ENCODE peak calls at places on chromosomes 13 and 19, in four cellular contexts. One of them, this sample, is unnamed.

GRCh38 chr19:18629166-18630088 is 7.4 kb upstream of the KLHL26 start:
- DNase-seq in HepG2: no peak
- DNase-seq in K562: no peak
- DNase-seq in HCT116: no peak
- DNase-seq in this sample: no peak

GRCh38 chr19:2438178-2438577 is 10.8 kb upstream of the TIMM13 start:
- DNase-seq in K562: no peak
- DNase-seq in HepG2: no peak
- DNase-seq in HCT116: no peak
- DNase-seq in this sample: no peak

GRCh38 chr19:35404879-35405622 is 34.2 kb downstream of the GPR42 start:
- DNase-seq in HCT116: no peak
- DNase-seq in HepG2: peak; percentile 70
- DNase-seq in K562: peak; percentile 41
- DNase-seq in this sample: no peak

GRCh38 chr13:48773531-48774275 is 120.0 kb downstream of the CYSLTR2 start:
- DNase-seq in K562: no peak
- DNase-seq in HepG2: no peak
- DNase-seq in HCT116: no peak
- DNase-seq in this sample: no peak

GRCh38 chr19:30074741-30075460 is 132.9 kb downstream of the URI1 start:
- DNase-seq in HCT116: no peak
- DNase-seq in HepG2: no peak
- DNase-seq in K562: no peak
- DNase-seq in this sample: no peak

GRCh38 chr19:5074830-5075394 is 106.0 kb downstream of the KDM4B start:
- DNase-seq in K562: no peak
- DNase-seq in HCT116: no peak
- DNase-seq in HepG2: no peak
- DNase-seq in this sample: no peak

GRCh38 chr19:5823579-5824281 is 15.8 kb downstream of the FUT6 start:
- DNase-seq in K562: peak; percentile 62
- DNase-seq in HCT116: no peak
- DNase-seq in HepG2: no peak
- DNase-seq in this sample: no peak

GRCh38 chr19:46731584-46731983 is 14.3 kb upstream of the FKRP start:
- DNase-seq in HCT116: no peak
- DNase-seq in HepG2: no peak
- DNase-seq in K562: no peak
- DNase-seq in this sample: no peak

GRCh38 chr13:74560325-74560724 is 426.1 kb upstream of the KLF12 start:
- DNase-seq in HepG2: no peak
- DNase-seq in HCT116: no peak
- DNase-seq in K562: no peak
- DNase-seq in this sample: no peak

GRCh38 chr19:55484571-55485438 is at the start of gene NAT14:
- DNase-seq in K562: peak; percentile 90
- DNase-seq in HepG2: peak; percentile 39
- DNase-seq in HCT116: no peak
- DNase-seq in this sample: no peak

GRCh38 chr19:29290853-29291252 is 77.9 kb upstream of the UQCRFS1 start:
- DNase-seq in HCT116: no peak
- DNase-seq in HepG2: no peak
- DNase-seq in K562: no peak
- DNase-seq in this sample: no peak

GRCh38 chr13:49806126-49806536 is 13.6 kb upstream of the KPNA3 start:
- DNase-seq in HCT116: no peak
- DNase-seq in K562: no peak
- DNase-seq in HepG2: peak; percentile 90
- DNase-seq in this sample: no peak

GRCh38 chr13:87878706-87879105 is 207.5 kb downstream of the SLITRK5 start:
- DNase-seq in HepG2: no peak
- DNase-seq in HCT116: no peak
- DNase-seq in K562: no peak
- DNase-seq in this sample: no peak

GRCh38 chr13:71515639-71516038 is 351.4 kb downstream of the DACH1 start:
- DNase-seq in HepG2: no peak
- DNase-seq in K562: no peak
- DNase-seq in HCT116: no peak
- DNase-seq in this sample: no peak

GRCh38 chr13:107296804-107297203 is 728.9 kb upstream of the ARGLU1 start:
- DNase-seq in K562: no peak
- DNase-seq in HepG2: no peak
- DNase-seq in HCT116: no peak
- DNase-seq in this sample: no peak

GRCh38 chr19:35247526-35248309 is 1.1 kb upstream of the LSR start:
- DNase-seq in HCT116: peak; percentile 95
- DNase-seq in HepG2: peak; percentile 87
- DNase-seq in K562: peak; percentile 85
- DNase-seq in this sample: peak; percentile 53

GRCh38 chr19:50205681-50206138 is 2.3 kb downstream of the MYH14 start:
- DNase-seq in HCT116: no peak
- DNase-seq in HepG2: no peak
- DNase-seq in K562: no peak
- DNase-seq in this sample: no peak

GRCh38 chr13:23801141-23801540 is 88.1 kb downstream of the MIPEP start:
- DNase-seq in HCT116: no peak
- DNase-seq in K562: no peak
- DNase-seq in HepG2: no peak
- DNase-seq in this sample: no peak

GRCh38 chr13:28358673-28359072 is 136.3 kb downstream of the FLT1 start:
- DNase-seq in HepG2: no peak
- DNase-seq in HCT116: no peak
- DNase-seq in K562: no peak
- DNase-seq in this sample: no peak

GRCh38 chr13:51731759-51732158 is 72.2 kb downstream of the DHRS12 start:
- DNase-seq in HepG2: no peak
- DNase-seq in HCT116: no peak
- DNase-seq in K562: no peak
- DNase-seq in this sample: no peak

DNA sequence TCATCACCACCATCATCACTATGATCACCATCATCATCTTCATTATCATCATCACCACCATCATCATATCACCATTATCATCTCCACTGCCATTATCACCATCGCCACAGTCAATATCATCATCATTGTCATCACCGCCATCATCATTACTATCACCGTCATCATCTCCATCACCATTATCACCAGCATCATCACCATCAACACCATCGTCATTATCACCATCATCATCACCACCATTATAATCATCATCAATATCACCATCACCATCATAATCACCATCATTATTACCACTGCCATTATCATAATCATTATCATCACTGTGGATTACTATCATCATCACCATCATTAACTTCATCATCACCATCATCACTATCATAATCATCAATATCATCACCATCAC is 17.3 kb upstream of the ARHGEF18 start:
- DNase-seq in HCT116: no peak
- DNase-seq in HepG2: no peak
- DNase-seq in K562: no peak
- DNase-seq in this sample: no peak
- TF ChIP-seq TCF7L2 in HCT116: no peak
- TF ChIP-seq TCF7L2 in HepG2: no peak
- TF ChIP-seq TCF7L2 in K562: no peak
- TF ChIP-seq TCF7L2 in this sample: no peak

GRCh38 chr19:10010247-10010691 is at the start of gene COL5A3:
- DNase-seq in HCT116: no peak
- DNase-seq in K562: peak; percentile 32
- DNase-seq in HepG2: no peak
- DNase-seq in this sample: no peak
- TF ChIP-seq SIN3A in HCT116: no peak
- TF ChIP-seq SIN3A in K562: no peak
- TF ChIP-seq SIN3A in HepG2: no peak
- TF ChIP-seq SIN3A in this sample: no peak

GRCh38 chr13:96796234-96796633 is 198.0 kb downstream of the OXGR1 start:
- DNase-seq in K562: no peak
- DNase-seq in HepG2: no peak
- DNase-seq in HCT116: no peak
- DNase-seq in this sample: no peak
- TF ChIP-seq REST in K562: no peak
- TF ChIP-seq REST in HepG2: no peak
- TF ChIP-seq REST in HCT116: no peak
- TF ChIP-seq REST in this sample: no peak

DNA sequence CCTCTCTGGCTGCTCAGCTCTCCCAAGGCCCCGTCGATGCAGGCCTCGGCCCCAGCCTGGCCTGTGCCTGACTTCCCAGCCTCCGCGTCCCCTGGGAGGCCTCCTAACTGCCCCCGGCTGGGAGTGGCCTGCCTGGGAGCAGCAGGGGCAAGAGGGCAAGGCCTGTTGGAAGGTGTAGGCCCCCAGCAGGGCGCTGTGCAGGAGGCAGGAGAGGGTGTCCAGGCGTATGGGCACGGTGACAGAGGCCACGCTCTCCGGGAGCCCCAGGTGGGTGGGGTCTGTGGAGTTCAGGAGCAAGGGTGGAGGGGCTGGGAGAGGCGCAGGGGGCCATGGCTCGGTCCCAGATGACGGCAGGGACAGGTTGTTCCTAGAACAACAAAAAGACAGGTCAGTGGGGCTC is 1.2 kb downstream of the C19orf84 start:
- DNase-seq in HepG2: peak; percentile 37
- DNase-seq in HCT116: no peak
- DNase-seq in K562: no peak
- DNase-seq in this sample: no peak
- TF ChIP-seq TCF7L2 in HepG2: no peak
- TF ChIP-seq TCF7L2 in HCT116: no peak
- TF ChIP-seq TCF7L2 in K562: no peak
- TF ChIP-seq TCF7L2 in this sample: no peak

GRCh38 chr13:60617863-60618733 is 221.1 kb downstream of the TDRD3 start:
- DNase-seq in HCT116: no peak
- DNase-seq in HepG2: peak; percentile 32
- DNase-seq in K562: no peak
- DNase-seq in this sample: no peak
- TF ChIP-seq SIN3A in HCT116: no peak
- TF ChIP-seq SIN3A in HepG2: no peak
- TF ChIP-seq SIN3A in K562: no peak
- TF ChIP-seq SIN3A in this sample: no peak

GRCh38 chr19:11346104-11346940 is at the start of the genes CCDC159 and TMEM205:
- DNase-seq in HCT116: peak; percentile 100
- DNase-seq in HepG2: peak; percentile 97
- DNase-seq in K562: peak; percentile 98
- DNase-seq in this sample: peak; percentile 96

GRCh38 chr19:11347546-11347945 is 1.2 kb downstream of the CCDC159 start:
- DNase-seq in HCT116: no peak
- DNase-seq in K562: no peak
- DNase-seq in HepG2: no peak
- DNase-seq in this sample: no peak

GRCh38 chr19:11345122-11345752 is 831 bp downstream of the TMEM205 start:
- DNase-seq in HepG2: no peak
- DNase-seq in K562: no peak
- DNase-seq in HCT116: no peak
- DNase-seq in this sample: no peak

DNA sequence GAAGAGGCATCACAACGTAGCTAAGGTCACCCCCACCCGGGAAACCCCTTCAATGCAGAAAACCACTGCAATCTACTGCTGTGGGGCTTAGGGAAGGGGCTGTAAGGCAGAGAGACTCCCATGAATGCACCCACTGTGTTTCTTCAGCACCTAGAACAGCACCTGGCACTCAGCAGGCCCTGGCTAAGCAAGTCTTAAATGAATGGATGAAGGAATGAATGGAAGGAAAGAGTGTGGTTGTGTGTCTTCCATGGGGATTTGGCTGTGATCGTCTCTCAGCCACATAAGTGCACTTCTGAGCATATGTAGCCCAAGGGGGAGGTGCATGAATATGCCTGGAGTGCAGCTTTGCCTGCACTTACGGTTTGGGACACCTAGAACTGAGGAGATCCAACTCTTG is 2.9 kb downstream of the CCDC159 start:
- DNase-seq in K562: no peak
- DNase-seq in HCT116: no peak
- DNase-seq in HepG2: no peak
- DNase-seq in this sample: no peak
- TF ChIP-seq REST in K562: no peak
- TF ChIP-seq REST in HCT116: no peak
- TF ChIP-seq REST in HepG2: peak; percentile 22
- TF ChIP-seq REST in this sample: no peak

This sample was measured in Panc1.